ENCODE peak calls at places on chromosomes 16 and 17, in nine cellular contexts. One of them, this sample, is unnamed.

GRCh38 chr17:66906321-66907278 is 57.9 kb upstream of the CACNG4 start:
- DNase-seq in posterior cingulate gyrus: peak; percentile 68
- DNase-seq in ACHN: peak; percentile 73
- DNase-seq in sciatic nerve: peak; percentile 89
- DNase-seq in heart left ventricle: peak; percentile 72
- DNase-seq in omental fat pad: peak; percentile 72
- DNase-seq in left kidney: peak; percentile 91
- DNase-seq in HFF-Myc: peak; percentile 53
- DNase-seq in ascending aorta: peak; percentile 23
- DNase-seq in this sample: peak; percentile 82

GRCh38 chr17:82241183-82241925 is 12.5 kb downstream of the SLC16A3 start:
- DNase-seq in posterior cingulate gyrus: no peak
- DNase-seq in ACHN: no peak
- DNase-seq in sciatic nerve: peak; percentile 89
- DNase-seq in heart left ventricle: peak; percentile 84
- DNase-seq in omental fat pad: peak; percentile 78
- DNase-seq in left kidney: no peak
- DNase-seq in HFF-Myc: no peak
- DNase-seq in ascending aorta: peak; percentile 75
- DNase-seq in this sample: peak; percentile 91

GRCh38 chr16:66250686-66251405 is 115.6 kb upstream of the CDH5 start:
- DNase-seq in posterior cingulate gyrus: no peak
- DNase-seq in ACHN: no peak
- DNase-seq in sciatic nerve: peak; percentile 87
- DNase-seq in heart left ventricle: peak; percentile 60
- DNase-seq in omental fat pad: no peak
- DNase-seq in left kidney: peak; percentile 87
- DNase-seq in HFF-Myc: peak; percentile 81
- DNase-seq in ascending aorta: no peak
- DNase-seq in this sample: peak; percentile 27

GRCh38 chr17:17778308-17779014 is 58.3 kb downstream of the SREBF1 start:
- DNase-seq in posterior cingulate gyrus: no peak
- DNase-seq in ACHN: no peak
- DNase-seq in sciatic nerve: peak; percentile 85
- DNase-seq in heart left ventricle: peak; percentile 88
- DNase-seq in omental fat pad: no peak
- DNase-seq in left kidney: peak; percentile 90
- DNase-seq in HFF-Myc: peak; percentile 67
- DNase-seq in ascending aorta: no peak
- DNase-seq in this sample: no peak

GRCh38 chr16:7086842-7087616 is 245.6 kb upstream of the RBFOX1 start:
- DNase-seq in posterior cingulate gyrus: peak; percentile 71
- DNase-seq in ACHN: peak; percentile 40
- DNase-seq in sciatic nerve: peak; percentile 55
- DNase-seq in heart left ventricle: peak; percentile 8
- DNase-seq in omental fat pad: no peak
- DNase-seq in left kidney: peak; percentile 84
- DNase-seq in HFF-Myc: no peak
- DNase-seq in ascending aorta: no peak
- DNase-seq in this sample: peak; percentile 20

GRCh38 chr16:689175-689897 is 862 bp downstream of the WDR24 start:
- DNase-seq in posterior cingulate gyrus: no peak
- DNase-seq in ACHN: no peak
- DNase-seq in sciatic nerve: no peak
- DNase-seq in heart left ventricle: no peak
- DNase-seq in omental fat pad: no peak
- DNase-seq in left kidney: no peak
- DNase-seq in HFF-Myc: no peak
- DNase-seq in ascending aorta: no peak
- DNase-seq in this sample: no peak

GRCh38 chr17:73956169-73956568 is 247.3 kb upstream of the RPL38 start:
- DNase-seq in posterior cingulate gyrus: no peak
- DNase-seq in ACHN: no peak
- DNase-seq in sciatic nerve: no peak
- DNase-seq in heart left ventricle: no peak
- DNase-seq in omental fat pad: no peak
- DNase-seq in left kidney: no peak
- DNase-seq in HFF-Myc: no peak
- DNase-seq in ascending aorta: no peak
- DNase-seq in this sample: no peak

GRCh38 chr17:20302191-20302917 is 165.0 kb downstream of the LGALS9B start:
- DNase-seq in posterior cingulate gyrus: no peak
- DNase-seq in ACHN: no peak
- DNase-seq in sciatic nerve: no peak
- DNase-seq in heart left ventricle: no peak
- DNase-seq in omental fat pad: no peak
- DNase-seq in left kidney: peak; percentile 70
- DNase-seq in HFF-Myc: no peak
- DNase-seq in ascending aorta: no peak
- DNase-seq in this sample: no peak

GRCh38 chr17:42706732-42707131 is 24.4 kb downstream of the CNTNAP1 start:
- DNase-seq in posterior cingulate gyrus: no peak
- DNase-seq in ACHN: no peak
- DNase-seq in sciatic nerve: no peak
- DNase-seq in heart left ventricle: no peak
- DNase-seq in omental fat pad: no peak
- DNase-seq in left kidney: no peak
- DNase-seq in HFF-Myc: no peak
- DNase-seq in ascending aorta: no peak
- DNase-seq in this sample: no peak

GRCh38 chr16:3022208-3022696 is 1.5 kb downstream of the HCFC1R1 start:
- DNase-seq in posterior cingulate gyrus: peak; percentile 76
- DNase-seq in ACHN: peak; percentile 97
- DNase-seq in sciatic nerve: peak; percentile 93
- DNase-seq in heart left ventricle: peak; percentile 91
- DNase-seq in omental fat pad: peak; percentile 82
- DNase-seq in left kidney: peak; percentile 91
- DNase-seq in HFF-Myc: peak; percentile 88
- DNase-seq in ascending aorta: peak; percentile 84
- DNase-seq in this sample: peak; percentile 97

GRCh38 chr17:81389585-81389984 is 5.7 kb upstream of the BAHCC1 start:
- DNase-seq in posterior cingulate gyrus: no peak
- DNase-seq in ACHN: no peak
- DNase-seq in sciatic nerve: no peak
- DNase-seq in heart left ventricle: no peak
- DNase-seq in omental fat pad: no peak
- DNase-seq in left kidney: no peak
- DNase-seq in HFF-Myc: no peak
- DNase-seq in ascending aorta: no peak
- DNase-seq in this sample: no peak